ENCODE peak calls at places on chromosomes 12 and 14, in four cellular contexts. L is GM20000, Z is progenitor cell of endocrine pancreas, K is fibroblast of the aortic adventitia. B is an unnamed sample.

GRCh38 chr12:101713059-101713682 is 15.7 kb downstream of the CHPT1 start:
- DNase-seq in Z (no peak), K (peak; percentile 4), L (no peak), B (no peak)

GRCh38 chr12:53048033-53048779 is 1.7 kb upstream of the TNS2 start:
- DNase-seq in Z (no peak), K (no peak), L (no peak), B (no peak)

GRCh38 chr12:87231818-87232217 is 797.4 kb downstream of the C12orf50 start:
- DNase-seq in L (no peak), K (no peak), Z (no peak), B (no peak)

GRCh38 chr14:73283592-73284379 is 46.5 kb downstream of the PAPLN start:
- DNase-seq in L (no peak), K (peak; percentile 38), Z (no peak), B (no peak)

GRCh38 chr12:75724913-75725312 is 213.5 kb upstream of the KRR1 start:
- DNase-seq in L (no peak), K (peak; percentile 97), Z (no peak), B (no peak)

GRCh38 chr12:55737581-55738112 is 5.3 kb upstream of the GDF11 start:
- DNase-seq in K (no peak), L (no peak), Z (no peak), B (no peak)

GRCh38 chr12:52618216-52618615 is at the start of gene KRT73:
- DNase-seq in K (no peak), L (no peak), Z (no peak), B (no peak)

GRCh38 chr14:32702571-32702970 is 236.1 kb upstream of the NPAS3 start:
- DNase-seq in K (peak; percentile 52), Z (no peak), L (peak; percentile 3), B (peak; percentile 4)

GRCh38 chr12:77720258-77720657 is 110.4 kb upstream of the NAV3 start:
- DNase-seq in L (no peak), Z (no peak), K (no peak), B (no peak)

GRCh38 chr14:86038401-86038985 is 508.5 kb downstream of the FLRT2 start:
- DNase-seq in L (peak; percentile 56), K (peak; percentile 53), Z (peak; percentile 33), B (peak; percentile 22)

GRCh38 chr12:113815031-113815430 is 151.1 kb downstream of the RBM19 start:
- DNase-seq in K (no peak), Z (no peak), L (no peak), B (no peak)

GRCh38 chr12:88036368-88036965 is 7.3 kb upstream of the C12orf50 start:
- DNase-seq in K (peak; percentile 58), Z (no peak), L (no peak), B (no peak)

GRCh38 chr12:12181516-12181915 is 85.3 kb downstream of the LRP6 start:
- DNase-seq in L (no peak), Z (no peak), K (peak; percentile 72), B (no peak)

GRCh38 chr12:76259071-76259470 is 89.1 kb downstream of the BBS10 start:
- DNase-seq in K (peak; percentile 41), Z (no peak), L (no peak), B (no peak)

GRCh38 chr12:48795550-48796455 is 6.9 kb upstream of the ADCY6 start:
- DNase-seq in L (peak; percentile 84), Z (peak; percentile 61), K (peak; percentile 89), B (peak; percentile 80)

GRCh38 chr14:23119362-23120327 is 590 bp upstream of the CEBPE start:
- DNase-seq in Z (no peak), L (peak; percentile 54), K (no peak), B (peak; percentile 53)

GRCh38 chr12:45130881-45131281 is 80.0 kb upstream of the DBX2 start:
- DNase-seq in L (peak; percentile 59), K (peak; percentile 85), Z (peak; percentile 42), B (peak; percentile 55)

GRCh38 chr12:98062464-98063245 is 452.7 kb upstream of the TMPO start:
- DNase-seq in K (no peak), L (no peak), Z (no peak), B (no peak)

GRCh38 chr12:132622437-132623071 is 4.0 kb downstream of the P2RX2 start:
- DNase-seq in L (no peak), K (peak; percentile 78), Z (no peak), B (no peak)

GRCh38 chr14:37665951-37666350 is 70.5 kb downstream of the TTC6 start:
- DNase-seq in L (no peak), Z (no peak), K (no peak), B (no peak)

GRCh38 chr12:68893741-68894140 is 39.2 kb downstream of the CPM start:
- DNase-seq in L (no peak), K (no peak), Z (no peak), B (no peak)

GRCh38 chr12:93174048-93174447 is 203.7 kb upstream of the NUDT4 start:
- DNase-seq in L (no peak), K (peak; percentile 94), Z (no peak), B (no peak)

GRCh38 chr14:22190411-22191191 is 398.4 kb downstream of the DAD1 start:
- DNase-seq in Z (no peak), K (no peak), L (no peak), B (no peak)

GRCh38 chr12:110677206-110677911 is 11.6 kb downstream of the HVCN1 start:
- DNase-seq in Z (no peak), K (no peak), L (peak; percentile 72), B (peak; percentile 77)

GRCh38 chr12:132170094-132170636 is 25.9 kb downstream of the NOC4L start:
- DNase-seq in L (no peak), K (peak; percentile 88), Z (no peak), B (no peak)

GRCh38 chr12:102879144-102879763 is 37.8 kb downstream of the PAH start:
- DNase-seq in Z (no peak), L (peak; percentile 57), K (peak; percentile 12), B (peak; percentile 45)

GRCh38 chr12:104623920-104624319 is 167.2 kb downstream of the CHST11 start:
- DNase-seq in L (no peak), Z (no peak), K (no peak), B (no peak)